ENCODE peak calls at places on chromosomes 7 and 10, in five cellular contexts. One of them, this sample, is unnamed.

GRCh38 chr7:148987751-148988512 is 40.4 kb downstream of the PDIA4 start:
- DNase-seq in A549: peak
- DNase-seq in stomach: peak
- DNase-seq in H1: no peak
- DNase-seq in transverse colon: no peak
- DNase-seq in this sample: no peak

GRCh38 chr10:18328941-18329340 is 188.7 kb downstream of the CACNB2 start:
- DNase-seq in A549: no peak
- DNase-seq in stomach: no peak
- DNase-seq in H1: no peak
- DNase-seq in transverse colon: no peak
- DNase-seq in this sample: no peak

GRCh38 chr10:129032626-129033353 is 434.3 kb upstream of the MGMT start:
- DNase-seq in A549: no peak
- DNase-seq in stomach: no peak
- DNase-seq in H1: no peak
- DNase-seq in transverse colon: no peak
- DNase-seq in this sample: no peak

GRCh38 chr7:52260046-52260665 is 775.3 kb upstream of the POM121L12 start:
- DNase-seq in A549: peak
- DNase-seq in stomach: peak
- DNase-seq in H1: no peak
- DNase-seq in transverse colon: no peak
- DNase-seq in this sample: no peak

GRCh38 chr10:11535376-11535959 is 76.0 kb downstream of the USP6NL start:
- DNase-seq in A549: no peak
- DNase-seq in stomach: no peak
- DNase-seq in H1: no peak
- DNase-seq in transverse colon: no peak
- DNase-seq in this sample: no peak

GRCh38 chr7:148255333-148255732 is 335.2 kb upstream of the C7orf33 start:
- DNase-seq in A549: no peak
- DNase-seq in stomach: no peak
- DNase-seq in H1: no peak
- DNase-seq in transverse colon: no peak
- DNase-seq in this sample: no peak

GRCh38 chr10:43671659-43672555 is 23.2 kb upstream of the ZNF32 start:
- DNase-seq in A549: peak
- DNase-seq in stomach: peak
- DNase-seq in H1: peak
- DNase-seq in transverse colon: peak
- DNase-seq in this sample: no peak

GRCh38 chr10:112375721-112376577 is 2.0 kb downstream of the ACSL5 start:
- DNase-seq in A549: no peak
- DNase-seq in stomach: peak
- DNase-seq in H1: no peak
- DNase-seq in transverse colon: peak
- DNase-seq in this sample: peak

GRCh38 chr10:78529262-78529661 is 495.6 kb downstream of the RPS24 start:
- DNase-seq in A549: no peak
- DNase-seq in stomach: no peak
- DNase-seq in H1: no peak
- DNase-seq in transverse colon: no peak
- DNase-seq in this sample: no peak

GRCh38 chr10:130049244-130049643 is 61.4 kb downstream of the C10orf143 start:
- DNase-seq in A549: no peak
- DNase-seq in stomach: no peak
- DNase-seq in H1: peak
- DNase-seq in transverse colon: no peak
- DNase-seq in this sample: no peak

GRCh38 chr7:90701021-90701420 is 104.9 kb downstream of the CDK14 start:
- DNase-seq in A549: no peak
- DNase-seq in stomach: no peak
- DNase-seq in H1: no peak
- DNase-seq in transverse colon: no peak
- DNase-seq in this sample: no peak

GRCh38 chr10:109852004-109852717 is 71.2 kb downstream of the XPNPEP1 start:
- DNase-seq in A549: peak
- DNase-seq in stomach: peak
- DNase-seq in H1: peak
- DNase-seq in transverse colon: peak
- DNase-seq in this sample: peak

GRCh38 chr7:130994378-130995115 is 260.5 kb upstream of the KLF14 start:
- DNase-seq in A549: no peak
- DNase-seq in stomach: peak
- DNase-seq in H1: no peak
- DNase-seq in transverse colon: peak
- DNase-seq in this sample: peak

GRCh38 chr10:132048294-132048667 is 17.5 kb upstream of the JAKMIP3 start:
- DNase-seq in A549: peak
- DNase-seq in stomach: no peak
- DNase-seq in H1: no peak
- DNase-seq in transverse colon: no peak
- DNase-seq in this sample: no peak

GRCh38 chr7:94123136-94123535 is 119.0 kb upstream of the BET1 start:
- DNase-seq in A549: no peak
- DNase-seq in stomach: no peak
- DNase-seq in H1: no peak
- DNase-seq in transverse colon: no peak
- DNase-seq in this sample: no peak

GRCh38 chr10:68406111-68406814 is 814 bp downstream of the RUFY2 start:
- DNase-seq in A549: peak
- DNase-seq in stomach: peak
- DNase-seq in H1: peak
- DNase-seq in transverse colon: peak
- DNase-seq in this sample: peak

GRCh38 chr7:45660201-45660900 is 86.2 kb downstream of the ADCY1 start:
- DNase-seq in A549: no peak
- DNase-seq in stomach: peak
- DNase-seq in H1: peak
- DNase-seq in transverse colon: no peak
- DNase-seq in this sample: no peak

GRCh38 chr7:79610905-79611304 is 157.4 kb upstream of the MAGI2 start:
- DNase-seq in A549: no peak
- DNase-seq in stomach: no peak
- DNase-seq in H1: no peak
- DNase-seq in transverse colon: no peak
- DNase-seq in this sample: no peak

GRCh38 chr7:18521945-18522566 is 26.5 kb downstream of the HDAC9 start:
- DNase-seq in A549: no peak
- DNase-seq in stomach: no peak
- DNase-seq in H1: no peak
- DNase-seq in transverse colon: no peak
- DNase-seq in this sample: no peak

GRCh38 chr10:91164520-91165065 is 55.9 kb upstream of the PCGF5 start:
- DNase-seq in A549: no peak
- DNase-seq in stomach: no peak
- DNase-seq in H1: no peak
- DNase-seq in transverse colon: no peak
- DNase-seq in this sample: no peak

GRCh38 chr10:91162050-91162494 is 58.4 kb upstream of the PCGF5 start:
- DNase-seq in A549: peak
- DNase-seq in stomach: no peak
- DNase-seq in H1: no peak
- DNase-seq in transverse colon: no peak
- DNase-seq in this sample: no peak

GRCh38 chr10:91162495-91163268 is 57.8 kb upstream of the PCGF5 start:
- DNase-seq in A549: peak
- DNase-seq in stomach: peak
- DNase-seq in H1: peak
- DNase-seq in transverse colon: peak
- DNase-seq in this sample: peak

GRCh38 chr10:91163709-91164474 is 56.6 kb upstream of the PCGF5 start:
- DNase-seq in A549: peak
- DNase-seq in stomach: peak
- DNase-seq in H1: peak
- DNase-seq in transverse colon: peak
- DNase-seq in this sample: peak

GRCh38 chr10:91163269-91163708 is 57.2 kb upstream of the PCGF5 start:
- DNase-seq in A549: peak
- DNase-seq in stomach: peak
- DNase-seq in H1: peak
- DNase-seq in transverse colon: peak
- DNase-seq in this sample: peak
- TF ChIP-seq POLR2A in A549: peak
- TF ChIP-seq POLR2A in stomach: no peak
- TF ChIP-seq POLR2A in H1: no peak
- TF ChIP-seq POLR2A in transverse colon: peak
- TF ChIP-seq POLR2A in this sample: no peak

GRCh38 chr10:29795856-29796255 is 161.1 kb upstream of the SVIL start:
- DNase-seq in A549: no peak
- DNase-seq in stomach: no peak
- DNase-seq in H1: no peak
- DNase-seq in transverse colon: no peak
- DNase-seq in this sample: no peak

GRCh38 chr10:29797616-29798015 is 162.8 kb upstream of the SVIL start:
- DNase-seq in A549: no peak
- DNase-seq in stomach: no peak
- DNase-seq in H1: no peak
- DNase-seq in transverse colon: no peak
- DNase-seq in this sample: no peak

GRCh38 chr10:29798876-29799690 is 164.3 kb upstream of the SVIL start:
- DNase-seq in A549: no peak
- DNase-seq in stomach: no peak
- DNase-seq in H1: no peak
- DNase-seq in transverse colon: no peak
- DNase-seq in this sample: no peak

GRCh38 chr10:29791773-29792172 is 157.0 kb upstream of the SVIL start:
- DNase-seq in A549: no peak
- DNase-seq in stomach: no peak
- DNase-seq in H1: no peak
- DNase-seq in transverse colon: no peak
- DNase-seq in this sample: no peak

DNA sequence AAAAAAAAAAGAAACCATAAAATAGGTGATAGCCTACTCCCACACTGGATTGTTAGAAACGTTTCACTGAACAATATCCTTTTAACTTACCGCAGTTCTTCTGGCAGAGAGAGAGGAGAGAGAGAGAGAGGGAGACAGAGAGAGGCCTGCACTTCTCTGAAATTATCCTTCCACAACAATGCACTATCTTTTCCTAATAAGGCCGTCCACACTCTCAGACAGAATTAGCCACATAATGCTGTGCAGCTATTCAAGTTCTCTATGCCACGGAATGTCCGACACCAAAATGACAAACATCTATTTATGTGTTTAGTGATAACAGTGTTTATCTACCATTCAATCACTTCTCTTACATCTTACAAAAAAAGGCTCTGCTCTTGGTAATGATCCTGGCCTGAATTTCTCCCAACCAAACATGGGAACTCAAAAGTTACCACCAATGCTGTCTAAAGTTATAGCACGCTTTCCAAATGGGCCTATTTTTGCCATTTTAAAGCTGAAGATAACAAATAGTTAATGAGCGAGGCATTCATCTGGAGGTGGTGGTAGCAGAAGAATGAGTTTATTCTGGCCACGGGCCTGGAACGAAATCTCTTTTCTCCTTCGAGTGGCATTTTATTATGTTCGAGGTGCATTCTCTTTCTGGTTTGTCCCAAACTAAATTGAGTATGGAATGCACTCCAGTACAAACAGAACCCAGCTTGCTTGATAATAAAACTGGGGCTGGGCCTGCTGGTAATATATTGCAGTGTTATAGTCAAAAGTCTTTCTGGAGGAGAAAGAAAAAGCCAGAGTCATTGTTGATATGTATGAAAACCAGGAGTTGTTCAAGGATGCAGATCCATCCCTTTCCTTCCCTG is 160.2 kb upstream of the SVIL start:
- DNase-seq in A549: no peak
- DNase-seq in stomach: no peak
- DNase-seq in H1: no peak
- DNase-seq in transverse colon: no peak
- DNase-seq in this sample: no peak
- TF ChIP-seq EP300 in A549: no peak
- TF ChIP-seq EP300 in stomach: no peak
- TF ChIP-seq EP300 in H1: no peak
- TF ChIP-seq EP300 in transverse colon: peak
- TF ChIP-seq EP300 in this sample: no peak

GRCh38 chr7:50793947-50794570 is 11.4 kb upstream of the GRB10 start:
- DNase-seq in A549: no peak
- DNase-seq in stomach: no peak
- DNase-seq in H1: no peak
- DNase-seq in transverse colon: no peak
- DNase-seq in this sample: no peak

GRCh38 chr7:50791921-50792341 is 9.2 kb upstream of the GRB10 start:
- DNase-seq in A549: peak
- DNase-seq in stomach: no peak
- DNase-seq in H1: no peak
- DNase-seq in transverse colon: no peak
- DNase-seq in this sample: no peak

GRCh38 chr7:50793115-50793946 is 10.6 kb upstream of the GRB10 start:
- DNase-seq in A549: peak
- DNase-seq in stomach: peak
- DNase-seq in H1: peak
- DNase-seq in transverse colon: peak
- DNase-seq in this sample: peak

GRCh38 chr7:50792342-50793114 is 9.8 kb upstream of the GRB10 start:
- DNase-seq in A549: peak
- DNase-seq in stomach: no peak
- DNase-seq in H1: no peak
- DNase-seq in transverse colon: peak
- DNase-seq in this sample: peak

DNA sequence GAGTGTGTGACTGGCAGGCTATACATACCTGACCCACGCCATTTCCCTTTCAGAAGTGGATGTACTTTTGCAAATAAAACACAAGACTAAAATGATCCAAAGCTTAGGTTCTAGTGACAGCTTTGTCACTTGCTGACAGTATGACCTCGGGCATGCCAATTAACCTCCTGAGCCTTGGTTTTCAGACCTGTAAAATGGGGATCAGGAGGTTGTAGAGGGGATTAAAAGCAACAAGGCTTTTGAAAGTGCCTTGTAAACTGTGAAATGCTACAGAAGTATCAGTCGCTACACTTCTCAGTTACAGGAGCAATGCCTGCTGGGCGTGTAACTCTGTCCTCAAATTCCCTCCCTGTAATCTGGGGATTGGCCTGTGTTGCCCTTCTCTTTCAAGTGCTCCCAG is 8.7 kb upstream of the GRB10 start:
- DNase-seq in A549: no peak
- DNase-seq in stomach: no peak
- DNase-seq in H1: no peak
- DNase-seq in transverse colon: no peak
- DNase-seq in this sample: no peak
- TF ChIP-seq POLR2A in A549: no peak
- TF ChIP-seq POLR2A in stomach: no peak
- TF ChIP-seq POLR2A in H1: no peak
- TF ChIP-seq POLR2A in transverse colon: no peak
- TF ChIP-seq POLR2A in this sample: no peak

DNA sequence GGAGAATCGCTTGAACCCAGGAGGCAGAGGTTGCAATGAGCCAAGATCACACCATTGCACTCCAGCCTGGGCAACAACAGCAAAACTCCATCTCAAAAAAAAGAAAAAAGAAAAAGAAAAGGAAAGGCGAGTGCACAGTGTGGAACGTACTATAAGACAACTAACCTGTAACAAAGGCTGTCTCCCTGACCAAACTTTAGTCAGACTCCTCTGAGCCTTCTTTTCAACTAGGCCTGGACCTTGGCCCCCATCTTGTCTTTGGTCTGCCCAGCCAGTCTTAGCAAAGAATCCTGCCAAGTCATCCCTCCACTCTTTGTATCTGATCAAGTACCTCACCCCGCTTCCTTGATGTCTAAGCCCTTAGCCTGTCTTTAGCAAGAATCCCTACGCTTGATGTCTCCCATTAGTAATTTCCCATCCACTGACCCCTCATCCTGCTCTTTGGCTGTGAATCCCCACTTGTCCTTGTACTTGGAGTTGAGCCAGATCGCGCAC is 68.9 kb upstream of the KDM7A start:
- DNase-seq in A549: no peak
- DNase-seq in stomach: no peak
- DNase-seq in H1: no peak
- DNase-seq in transverse colon: no peak
- DNase-seq in this sample: no peak
- TF ChIP-seq EP300 in A549: no peak
- TF ChIP-seq EP300 in stomach: no peak
- TF ChIP-seq EP300 in H1: no peak
- TF ChIP-seq EP300 in transverse colon: no peak
- TF ChIP-seq EP300 in this sample: no peak